ENCODE peak calls at places on chromosomes 16 and 17, in four cellular contexts. F is fibroblast of pulmonary artery, U is lung, I is heart right ventricle. M is an unnamed sample.
A peak's percentile ranks its signal among the peaks of the same experiment; 100 is the strongest.

GRCh38 chr17:34617398-34617797 is 38.0 kb downstream of the TMEM132E start:
- DNase-seq in F (no peak), I (no peak), U (no peak), M (no peak)

GRCh38 chr17:66803474-66803951 is 31.4 kb upstream of the CACNG5 start:
- DNase-seq in F (no peak), I (no peak), U (no peak), M (no peak)

GRCh38 chr17:43471801-43472200 is 12.0 kb upstream of the DHX8 start:
- DNase-seq in F (no peak), U (no peak), I (no peak), M (peak; percentile 50)

GRCh38 chr17:67506966-67507365 is 129.9 kb downstream of the PITPNC1 start:
- DNase-seq in U (no peak), I (no peak), F (no peak), M (peak; percentile 54)

GRCh38 chr17:79461041-79461440 is 149.8 kb downstream of the RBFOX3 start:
- DNase-seq in F (peak; percentile 1), I (no peak), U (no peak), M (peak; percentile 3)

GRCh38 chr17:39835038-39835786 is 28.9 kb downstream of the IKZF3 start:
- DNase-seq in U (no peak), F (no peak), I (no peak), M (no peak)

GRCh38 chr17:49204521-49204920 is 5.9 kb downstream of the GNGT2 start:
- DNase-seq in F (no peak), U (no peak), I (no peak), M (no peak)

GRCh38 chr16:54980821-54981220 is 50.2 kb downstream of the IRX5 start:
- DNase-seq in U (no peak), I (no peak), F (no peak), M (no peak)

GRCh38 chr17:74649909-74650308 is 26.4 kb upstream of the CD300E start:
- DNase-seq in U (no peak), F (no peak), I (no peak), M (no peak)

GRCh38 chr17:7304179-7304578 is 3.2 kb upstream of the EIF5A start:
- DNase-seq in F (no peak), I (no peak), U (no peak), M (no peak)

GRCh38 chr17:40415390-40415789 is 2.3 kb downstream of the TOP2A start:
- DNase-seq in I (no peak), U (no peak), F (peak; percentile 70), M (peak; percentile 76)

GRCh38 chr16:81553080-81553813 is 108.6 kb downstream of the CMIP start:
- DNase-seq in U (no peak), I (no peak), F (no peak), M (no peak)

GRCh38 chr16:77951788-77952187 is 70.6 kb upstream of the CLEC3A start:
- DNase-seq in I (no peak), U (no peak), F (no peak), M (peak; percentile 40)

GRCh38 chr16:1308036-1308976 is 1.1 kb upstream of the UBE2I start:
- DNase-seq in F (peak; percentile 57), I (no peak), U (no peak), M (peak; percentile 35)

GRCh38 chr16:35485915-35486314 is 2026.5 kb downstream of the TP53TG3F start:
- DNase-seq in F (no peak), U (no peak), I (no peak), M (no peak)
- TF ChIP-seq CTCF in F (no peak), U (no peak), I (no peak), M (no peak)

GRCh38 chr17:32502710-32503109 is 15.9 kb downstream of the CDK5R1 start:
- DNase-seq in I (no peak), F (no peak), U (no peak), M (no peak)

GRCh38 chr17:32502013-32502412 is 15.2 kb downstream of the CDK5R1 start:
- DNase-seq in I (no peak), F (no peak), U (no peak), M (no peak)

GRCh38 chr17:32498362-32498761 is 11.6 kb downstream of the CDK5R1 start:
- DNase-seq in U (no peak), F (no peak), I (no peak), M (no peak)

GRCh38 chr17:32504166-32504990 is 17.6 kb downstream of the CDK5R1 start:
- DNase-seq in I (no peak), F (no peak), U (no peak), M (no peak)

GRCh38 chr17:32503251-32504165 is 16.7 kb downstream of the CDK5R1 start:
- DNase-seq in F (no peak), I (no peak), U (no peak), M (no peak)
- H3K4me3 ChIP-seq in F (no peak overlapping the region), I (no peak overlapping the region), U (no peak overlapping the region), M (no peak overlapping the region)

GRCh38 chr17:11909348-11909747 is 87.9 kb downstream of the ZNF18 start:
- DNase-seq in F (no peak), I (no peak), U (no peak), M (no peak)
- TF ChIP-seq CTCF in F (no peak), I (no peak), U (no peak), M (no peak)

GRCh38 chr16:75246504-75247205 is 4.8 kb downstream of the BCAR1 start:
- DNase-seq in U (no peak), I (no peak), F (peak; percentile 84), M (peak; percentile 91)

GRCh38 chr16:75244844-75245758 is 6.3 kb downstream of the BCAR1 start:
- DNase-seq in U (peak; percentile 65), I (peak; percentile 84), F (peak; percentile 98), M (peak; percentile 98)

GRCh38 chr16:75248142-75248535 is 3.3 kb downstream of the BCAR1 start:
- DNase-seq in I (peak; percentile 64), F (no peak), U (no peak), M (no peak)

GRCh38 chr16:75248536-75249380 is 2.7 kb downstream of the BCAR1 start:
- DNase-seq in F (no peak), I (no peak), U (no peak), M (no peak)

GRCh38 chr16:75247249-75247648 is 4.2 kb downstream of the BCAR1 start:
- DNase-seq in I (no peak), U (no peak), F (no peak), M (no peak)
- H3K4me3 ChIP-seq in I (no peak overlapping the region), U (no peak overlapping the region), F (no peak overlapping the region), M (no peak overlapping the region)

DNA sequence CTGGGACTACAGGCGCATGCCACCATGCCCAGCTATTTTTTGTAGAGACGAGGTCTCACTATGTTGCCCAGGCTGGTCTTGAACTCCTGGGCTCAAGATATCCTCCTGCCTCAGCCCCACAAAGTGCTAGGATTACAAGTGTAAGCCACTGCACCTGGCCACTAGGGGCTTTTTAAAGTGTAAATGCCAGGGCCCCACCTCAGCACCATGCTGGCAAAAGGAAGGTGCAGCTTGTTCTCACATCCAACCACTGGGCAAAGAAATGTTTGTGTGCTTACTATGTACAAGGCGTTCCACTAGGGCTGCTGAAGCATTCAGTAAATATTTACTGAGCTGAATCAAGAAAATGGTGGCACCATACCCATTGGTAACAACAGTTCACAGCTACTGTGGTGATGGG is 22.6 kb downstream of the COG1 start:
- DNase-seq in U (no peak), I (no peak), F (no peak), M (no peak)
- TF ChIP-seq CTCF in U (no peak), I (no peak), F (no peak), M (no peak)